ENCODE peak calls at places on chromosomes 5 and 9, in ten cellular contexts. Z, P, R, O, I, E, W, G, U and F are unnamed samples.

GRCh38 chr9:21694424-21694823 is 108.0 kb upstream of the MTAP start:
- DNase-seq in Z (no peak), P (no peak), R (no peak), O (no peak), I (no peak), E (no peak), W (no peak), G (no peak), U (no peak), F (no peak)

GRCh38 chr5:134527156-134527960 is 1.9 kb downstream of the JADE2 start:
- DNase-seq in Z (peak; percentile 69), P (peak; percentile 92), R (peak; percentile 87), O (peak; percentile 91), I (peak; percentile 39), E (peak; percentile 54), W (peak; percentile 81), G (peak; percentile 90), U (no peak), F (peak; percentile 76)

GRCh38 chr5:960551-960950 is 48.1 kb upstream of the NKD2 start:
- DNase-seq in Z (no peak), P (no peak), R (no peak), O (peak; percentile 63), I (no peak), E (no peak), W (no peak), G (no peak), U (no peak), F (no peak)

GRCh38 chr5:153831976-153832375 is 206.7 kb downstream of the FAM114A2 start:
- DNase-seq in Z (peak; percentile 35), P (peak; percentile 54), R (peak; percentile 32), O (no peak), I (no peak), E (no peak), W (no peak), G (peak; percentile 49), U (no peak), F (no peak)

GRCh38 chr9:121914604-121915303 is 178.4 kb downstream of the TTLL11 start:
- DNase-seq in Z (no peak), P (peak; percentile 29), R (no peak), O (no peak), I (no peak), E (no peak), W (no peak), G (no peak), U (no peak), F (no peak)

GRCh38 chr5:179227578-179228311 is 117.5 kb downstream of the ADAMTS2 start:
- DNase-seq in Z (no peak), P (no peak), R (peak; percentile 23), O (peak; percentile 52), I (no peak), E (no peak), W (peak; percentile 3), G (no peak), U (no peak), F (peak; percentile 15)

GRCh38 chr9:33628865-33629410 is 104.9 kb downstream of the ANKRD18B start:
- DNase-seq in Z (no peak), P (no peak), R (no peak), O (no peak), I (no peak), E (no peak), W (no peak), G (no peak), U (no peak), F (no peak)

GRCh38 chr5:15746833-15747232 is 246.9 kb downstream of the FBXL7 start:
- DNase-seq in Z (no peak), P (no peak), R (peak; percentile 28), O (no peak), I (no peak), E (no peak), W (no peak), G (peak; percentile 39), U (no peak), F (no peak)

GRCh38 chr5:171705036-171705435 is 80.6 kb upstream of the SMIM23 start:
- DNase-seq in Z (no peak), P (no peak), R (no peak), O (no peak), I (no peak), E (no peak), W (no peak), G (no peak), U (no peak), F (no peak)

GRCh38 chr9:4933861-4934260 is 51.2 kb upstream of the JAK2 start:
- DNase-seq in Z (no peak), P (no peak), R (no peak), O (no peak), I (no peak), E (no peak), W (no peak), G (no peak), U (no peak), F (no peak)

GRCh38 chr5:33205070-33205469 is 235.7 kb upstream of the TARS1 start:
- DNase-seq in Z (no peak), P (no peak), R (no peak), O (no peak), I (no peak), E (no peak), W (no peak), G (no peak), U (no peak), F (no peak)

GRCh38 chr5:33210983-33211382 is 229.8 kb upstream of the TARS1 start:
- DNase-seq in Z (no peak), P (no peak), R (no peak), O (no peak), I (no peak), E (no peak), W (no peak), G (no peak), U (no peak), F (no peak)

GRCh38 chr5:33209252-33209651 is 231.5 kb upstream of the TARS1 start:
- DNase-seq in Z (no peak), P (no peak), R (no peak), O (no peak), I (no peak), E (no peak), W (no peak), G (no peak), U (no peak), F (no peak)

GRCh38 chr5:33206962-33207506 is 233.7 kb upstream of the TARS1 start:
- DNase-seq in Z (no peak), P (no peak), R (no peak), O (no peak), I (no peak), E (no peak), W (no peak), G (no peak), U (no peak), F (no peak)

DNA sequence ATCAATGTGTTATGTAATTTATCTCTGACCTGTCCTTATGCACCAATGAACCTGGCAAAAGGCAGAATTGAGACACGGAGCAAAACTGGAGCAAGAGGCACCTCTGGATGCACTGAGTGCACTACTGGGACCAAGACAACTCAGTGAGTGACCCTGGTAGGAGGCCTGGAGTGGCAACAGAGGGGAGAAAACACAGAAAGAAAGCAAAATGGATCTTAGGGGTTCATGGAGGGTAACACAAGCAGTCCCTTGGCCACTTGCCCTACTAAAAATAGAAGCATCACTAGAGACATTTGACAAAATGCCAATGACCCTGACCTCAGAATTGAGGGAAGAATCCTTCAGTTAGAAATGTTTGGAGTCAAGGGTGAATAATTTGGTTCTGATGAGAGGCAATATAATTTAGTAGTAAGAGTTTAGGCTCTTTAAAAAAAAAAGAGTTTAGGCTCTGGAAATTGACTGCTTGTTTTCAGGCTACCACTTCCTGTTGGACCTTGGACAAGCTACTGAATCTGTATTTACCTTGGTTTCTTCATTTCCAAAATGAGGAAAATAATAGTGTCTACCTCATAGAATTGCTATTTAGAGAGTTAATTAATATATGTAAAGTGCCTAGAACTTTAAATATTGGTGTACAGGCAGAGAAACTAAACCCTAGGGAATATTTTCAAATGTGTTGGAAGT is 234.9 kb upstream of the TARS1 start:
- DNase-seq in Z (no peak), P (no peak), R (no peak), O (no peak), I (no peak), E (no peak), W (no peak), G (no peak), U (no peak), F (no peak)
- TF ChIP-seq CTCF in Z (no peak), P (no peak), R (no peak), O (no peak), I (no peak), E (no peak), W (no peak), G (no peak), U (no peak), F (no peak)

DNA sequence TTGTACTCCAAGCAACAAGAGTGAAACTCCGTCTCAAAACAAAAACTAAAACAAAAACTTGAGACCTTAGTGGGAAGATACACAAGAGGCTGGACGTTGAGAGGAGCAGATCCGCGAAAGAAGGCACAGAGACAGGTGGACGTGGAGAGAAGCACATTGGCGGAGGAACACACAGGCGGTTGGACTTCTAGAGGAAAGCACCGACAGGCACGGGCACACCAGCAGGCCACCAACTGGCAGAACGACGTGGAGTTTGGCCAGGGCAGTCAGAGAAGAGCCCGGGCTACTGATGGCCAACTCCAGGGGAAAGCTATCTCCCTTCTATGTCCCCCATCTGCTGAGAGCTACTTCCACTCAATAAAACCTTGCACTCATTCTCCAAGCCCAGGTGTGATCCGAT is 482.7 kb downstream of the GABRG2 start:
- DNase-seq in Z (no peak), P (no peak), R (no peak), O (no peak), I (no peak), E (no peak), W (no peak), G (no peak), U (no peak), F (no peak)
- TF ChIP-seq CTCF in Z (no peak), P (no peak), R (no peak), O (no peak), I (no peak), E (no peak), W (no peak), G (no peak), U (no peak), F (no peak)

GRCh38 chr5:151745071-151745705 is 13.2 kb downstream of the ATOX1 start:
- DNase-seq in Z (peak; percentile 99), P (no peak), R (peak; percentile 90), O (no peak), I (peak; percentile 57), E (peak; percentile 89), W (peak; percentile 29), G (peak; percentile 81), U (no peak), F (no peak)
- TF ChIP-seq CTCF in Z (no peak), P (no peak), R (no peak), O (no peak), I (no peak), E (no peak), W (no peak), G (no peak), U (no peak), F (no peak)

DNA sequence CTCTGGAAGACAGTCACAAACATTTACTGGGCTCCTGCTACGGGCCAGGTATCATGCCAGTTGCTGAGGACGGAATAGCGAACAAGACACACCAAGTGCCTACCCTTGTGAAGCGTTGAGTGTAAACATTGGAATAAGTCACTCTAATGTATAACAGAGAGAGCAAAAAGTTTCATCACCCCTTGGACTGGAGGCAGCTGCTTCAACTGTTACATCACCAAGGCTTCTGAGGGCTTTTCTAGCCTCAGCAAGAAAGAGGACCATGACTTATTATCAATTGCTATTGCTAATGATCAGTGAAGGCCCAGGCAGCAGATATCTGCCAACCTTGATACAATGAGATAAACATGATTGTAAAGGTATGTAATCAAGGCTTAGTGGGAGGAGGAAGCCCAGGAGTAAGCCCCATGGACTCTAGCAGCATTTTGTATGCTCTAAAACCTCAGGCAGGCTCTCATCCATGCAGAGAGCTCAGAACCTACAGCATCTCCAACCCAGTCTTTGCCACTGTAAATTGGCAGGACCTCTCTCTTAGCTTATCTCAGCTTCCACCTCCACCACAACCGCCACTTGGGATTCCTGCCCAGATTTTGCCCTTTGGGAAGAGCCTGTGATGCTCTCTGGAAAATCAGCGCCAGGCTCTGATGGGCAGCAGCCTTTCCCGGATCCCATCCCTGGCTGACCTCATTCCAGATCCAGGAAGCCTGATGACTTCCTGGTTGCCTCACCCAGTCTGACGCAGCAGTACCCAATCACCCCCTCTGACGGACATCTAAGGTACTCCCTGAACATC is 54.5 kb downstream of the ADAM19 start:
- DNase-seq in Z (no peak), P (no peak), R (peak; percentile 81), O (no peak), I (no peak), E (no peak), W (peak; percentile 44), G (peak; percentile 76), U (no peak), F (no peak)
- TF ChIP-seq CTCF in Z (no peak), P (no peak), R (peak; percentile 2), O (no peak), I (no peak), E (no peak), W (no peak), G (no peak), U (no peak), F (no peak)